ENCODE peak calls at places on chromosomes 5 and 9, in four cellular contexts. R, Y, Z and B are unnamed samples.

GRCh38 chr5:9058666-9059065 is 487.2 kb downstream of the SEMA5A start:
- DNase-seq in R (no peak), Y (no peak), Z (no peak), B (no peak)

GRCh38 chr5:84113246-84114118 is 271.2 kb downstream of the EDIL3 start:
- DNase-seq in Z (no peak), Y (no peak), R (no peak), B (no peak)

GRCh38 chr5:142726188-142726731 is 40.4 kb upstream of the FGF1 start:
- DNase-seq in Z (no peak), Y (peak), R (no peak), B (no peak)

GRCh38 chr9:138066049-138066448 is 188.5 kb downstream of the CACNA1B start:
- DNase-seq in R (no peak), Y (no peak), Z (no peak), B (no peak)

GRCh38 chr5:135309391-135310327 is 89.4 kb downstream of the MACROH2A1 start:
- DNase-seq in Z (no peak), Y (no peak), R (peak), B (no peak)

GRCh38 chr5:123496892-123497291 is 15.1 kb upstream of the CSNK1G3 start:
- DNase-seq in Z (no peak), Y (no peak), R (no peak), B (no peak)

GRCh38 chr5:61796773-61797172 is 464.7 kb downstream of the ZSWIM6 start:
- DNase-seq in Y (no peak), R (peak), Z (no peak), B (no peak)

GRCh38 chr9:4603830-4604229 is 58.3 kb upstream of the PLPP6 start:
- DNase-seq in Z (no peak), R (no peak), Y (no peak), B (no peak)

GRCh38 chr5:141825836-141826560 is 52.2 kb downstream of the PCDH1 start:
- DNase-seq in R (peak), Y (no peak), Z (no peak), B (no peak)

GRCh38 chr9:92763721-92764380 is 782 bp downstream of the BICD2 start:
- DNase-seq in R (no peak), Z (no peak), Y (no peak), B (no peak)

GRCh38 chr5:173718469-173718868 is 102.0 kb upstream of the BOD1 start:
- DNase-seq in R (no peak), Z (no peak), Y (no peak), B (no peak)

GRCh38 chr5:16665611-16666010 is 48.8 kb upstream of the RETREG1 start:
- DNase-seq in Y (no peak), Z (no peak), R (no peak), B (no peak)

GRCh38 chr5:135245521-135246499 is 153.2 kb downstream of the MACROH2A1 start:
- DNase-seq in Y (no peak), R (peak), Z (no peak), B (no peak)

GRCh38 chr9:123611228-123611627 is 255.2 kb downstream of the CRB2 start:
- DNase-seq in R (no peak), Y (peak), Z (no peak), B (no peak)

GRCh38 chr5:132481243-132482211 is 9.0 kb downstream of the IRF1 start:
- DNase-seq in R (no peak), Y (no peak), Z (no peak), B (no peak)

GRCh38 chr5:135127604-135128240 is 93.7 kb upstream of the PITX1 start:
- DNase-seq in Z (no peak), Y (peak), R (peak), B (no peak)

GRCh38 chr9:131020388-131020787 is 11.4 kb downstream of the LAMC3 start:
- DNase-seq in Y (peak), Z (no peak), R (peak), B (peak)

GRCh38 chr9:126916909-126917308 is 2.3 kb downstream of the RALGPS1 start:
- DNase-seq in Z (no peak), R (no peak), Y (no peak), B (no peak)

GRCh38 chr5:9343146-9343850 is 202.6 kb downstream of the SEMA5A start:
- DNase-seq in R (peak), Y (no peak), Z (no peak), B (peak)

GRCh38 chr5:59698774-59699173 is 194.8 kb downstream of the PDE4D start:
- DNase-seq in Z (no peak), Y (no peak), R (no peak), B (no peak)

GRCh38 chr9:107755267-107755666 is 265.7 kb upstream of the KLF4 start:
- DNase-seq in R (peak), Y (peak), Z (no peak), B (peak)

GRCh38 chr9:72980600-72981265 is 27.9 kb upstream of the ALDH1A1 start:
- DNase-seq in Z (no peak), R (no peak), Y (no peak), B (no peak)

GRCh38 chr9:119968837-119969707 is 599.8 kb upstream of the BRINP1 start:
- DNase-seq in R (peak), Y (peak), Z (peak), B (peak)

DNA sequence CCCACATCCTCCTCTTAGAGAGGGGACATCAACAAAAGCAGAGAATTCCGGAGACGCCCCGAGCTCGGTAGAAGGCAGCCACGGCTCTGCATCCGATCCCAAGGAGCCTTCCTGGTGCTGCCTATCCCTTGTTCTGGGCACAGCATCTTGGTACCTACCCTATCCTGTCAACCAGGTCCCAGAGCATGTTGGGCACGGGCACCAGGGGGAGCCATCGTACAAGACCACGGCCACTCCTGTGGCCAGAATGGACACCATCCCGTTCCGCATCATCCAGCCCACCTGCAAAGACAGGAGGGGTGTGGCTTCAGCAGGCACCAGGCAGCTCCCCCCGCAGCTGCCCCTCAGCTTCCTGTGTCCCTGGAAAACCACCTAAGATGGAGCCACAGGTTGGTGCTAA is 62.7 kb upstream of the ZNF354A start:
- DNase-seq in Y (no peak), Z (no peak), R (peak), B (no peak)
- TF ChIP-seq CTCF in Y (no peak), Z (no peak), R (peak), B (peak)

GRCh38 chr9:136078498-136079011 is 16.5 kb downstream of the NACC2 start:
- DNase-seq in Z (no peak), R (no peak), Y (no peak), B (no peak)
- H3K4me3 ChIP-seq in Z (no peak), R (no peak), Y (no peak), B (no peak)

GRCh38 chr9:128020692-128021091 is 39.9 kb upstream of the EEIG1 start:
- DNase-seq in Y (no peak), R (no peak), Z (no peak), B (no peak)
- TF ChIP-seq CTCF in Y (no peak), R (peak), Z (no peak), B (peak)

GRCh38 chr5:147381555-147381954 is 128.3 kb downstream of the DPYSL3 start:
- DNase-seq in Y (no peak), Z (no peak), R (no peak), B (no peak)

GRCh38 chr5:147377685-147378084 is 132.2 kb downstream of the DPYSL3 start:
- DNase-seq in Y (no peak), Z (no peak), R (no peak), B (no peak)

GRCh38 chr5:147387109-147387508 is 122.8 kb downstream of the DPYSL3 start:
- DNase-seq in Y (no peak), Z (no peak), R (no peak), B (no peak)

GRCh38 chr5:147384346-147385193 is 125.3 kb downstream of the DPYSL3 start:
- DNase-seq in Z (no peak), R (no peak), Y (no peak), B (no peak)

DNA sequence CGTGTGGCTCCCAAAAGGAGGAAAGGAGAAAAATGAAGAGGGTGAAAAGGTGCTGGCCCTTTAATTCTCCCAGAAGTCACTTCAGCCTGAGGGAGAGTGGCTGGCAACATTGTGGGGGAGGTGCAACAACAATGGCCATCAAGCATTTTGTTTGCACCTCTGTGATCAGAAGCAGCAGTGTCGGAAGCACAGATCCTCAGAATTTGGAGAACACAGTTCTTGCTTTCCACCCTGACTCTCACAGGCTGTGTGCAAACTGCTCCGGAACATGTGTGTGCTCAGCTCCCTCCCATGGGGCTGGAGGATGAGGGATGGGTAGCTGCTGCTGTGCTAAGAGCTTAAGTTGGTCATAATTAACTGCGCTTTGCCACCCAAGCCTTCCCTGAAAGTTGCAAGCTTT is 127.1 kb downstream of the DPYSL3 start:
- DNase-seq in Z (no peak), R (no peak), Y (no peak), B (no peak)
- H3K4me3 ChIP-seq in Z (no peak), R (no peak), Y (peak), B (no peak)

GRCh38 chr9:16309350-16310271 is 560.9 kb downstream of the BNC2 start:
- DNase-seq in Y (no peak), Z (peak), R (no peak), B (no peak)
- TF ChIP-seq CTCF in Y (no peak), Z (no peak), R (no peak), B (no peak)